ENCODE peak calls at places on chromosome 22, in ten cellular contexts. One of them, this sample, is unnamed.

GRCh38 chr22:41362615-41363014 is 19.1 kb upstream of the TEF start:
- DNase-seq in stimulated activated CD4-positive, alpha-beta T cell treated with anti-CD3 and anti-CD28 coated beads, TNF-alpha, amount 100 ng/mL, for 24 hours: no peak
- DNase-seq in T follicular helper cell: no peak
- DNase-seq in endodermal cell: no peak
- DNase-seq in HAP-1: no peak
- DNase-seq in HS-5: no peak
- DNase-seq in neuronal stem cell: no peak
- DNase-seq in thoracic aorta: no peak
- DNase-seq in foreskin fibroblast: no peak
- DNase-seq in anterior cingulate cortex: no peak
- DNase-seq in this sample: no peak

GRCh38 chr22:42820075-42820763 is 36.9 kb downstream of the ARFGAP3 start:
- DNase-seq in stimulated activated CD4-positive, alpha-beta T cell treated with anti-CD3 and anti-CD28 coated beads, TNF-alpha, amount 100 ng/mL, for 24 hours: no peak
- DNase-seq in T follicular helper cell: no peak
- DNase-seq in endodermal cell: no peak
- DNase-seq in HAP-1: peak; percentile 62
- DNase-seq in HS-5: peak; percentile 61
- DNase-seq in neuronal stem cell: no peak
- DNase-seq in thoracic aorta: no peak
- DNase-seq in foreskin fibroblast: peak; percentile 74
- DNase-seq in anterior cingulate cortex: no peak
- DNase-seq in this sample: peak; percentile 26

GRCh38 chr22:19821523-19822300 is 33.0 kb downstream of the GNB1L start:
- DNase-seq in stimulated activated CD4-positive, alpha-beta T cell treated with anti-CD3 and anti-CD28 coated beads, TNF-alpha, amount 100 ng/mL, for 24 hours: no peak
- DNase-seq in T follicular helper cell: no peak
- DNase-seq in endodermal cell: peak; percentile 29
- DNase-seq in HAP-1: no peak
- DNase-seq in HS-5: no peak
- DNase-seq in neuronal stem cell: no peak
- DNase-seq in thoracic aorta: no peak
- DNase-seq in foreskin fibroblast: no peak
- DNase-seq in anterior cingulate cortex: no peak
- DNase-seq in this sample: no peak

GRCh38 chr22:44936201-44936600 is 73.6 kb downstream of the PHF21B start:
- DNase-seq in stimulated activated CD4-positive, alpha-beta T cell treated with anti-CD3 and anti-CD28 coated beads, TNF-alpha, amount 100 ng/mL, for 24 hours: no peak
- DNase-seq in T follicular helper cell: no peak
- DNase-seq in endodermal cell: no peak
- DNase-seq in HAP-1: no peak
- DNase-seq in HS-5: no peak
- DNase-seq in neuronal stem cell: no peak
- DNase-seq in thoracic aorta: no peak
- DNase-seq in foreskin fibroblast: no peak
- DNase-seq in anterior cingulate cortex: no peak
- DNase-seq in this sample: no peak

GRCh38 chr22:20946080-20946986 is 20.7 kb upstream of the AIFM3 start:
- DNase-seq in stimulated activated CD4-positive, alpha-beta T cell treated with anti-CD3 and anti-CD28 coated beads, TNF-alpha, amount 100 ng/mL, for 24 hours: no peak
- DNase-seq in T follicular helper cell: no peak
- DNase-seq in endodermal cell: no peak
- DNase-seq in HAP-1: no peak
- DNase-seq in HS-5: no peak
- DNase-seq in neuronal stem cell: no peak
- DNase-seq in thoracic aorta: no peak
- DNase-seq in foreskin fibroblast: no peak
- DNase-seq in anterior cingulate cortex: no peak
- DNase-seq in this sample: no peak

GRCh38 chr22:29105468-29105867 is 32.6 kb downstream of the KREMEN1 start:
- DNase-seq in stimulated activated CD4-positive, alpha-beta T cell treated with anti-CD3 and anti-CD28 coated beads, TNF-alpha, amount 100 ng/mL, for 24 hours: no peak
- DNase-seq in T follicular helper cell: no peak
- DNase-seq in endodermal cell: no peak
- DNase-seq in HAP-1: no peak
- DNase-seq in HS-5: no peak
- DNase-seq in neuronal stem cell: no peak
- DNase-seq in thoracic aorta: no peak
- DNase-seq in foreskin fibroblast: no peak
- DNase-seq in anterior cingulate cortex: no peak
- DNase-seq in this sample: no peak

GRCh38 chr22:26213826-26214225 is 44.6 kb downstream of the SEZ6L start:
- DNase-seq in stimulated activated CD4-positive, alpha-beta T cell treated with anti-CD3 and anti-CD28 coated beads, TNF-alpha, amount 100 ng/mL, for 24 hours: no peak
- DNase-seq in T follicular helper cell: no peak
- DNase-seq in endodermal cell: no peak
- DNase-seq in HAP-1: no peak
- DNase-seq in HS-5: no peak
- DNase-seq in neuronal stem cell: no peak
- DNase-seq in thoracic aorta: no peak
- DNase-seq in foreskin fibroblast: no peak
- DNase-seq in anterior cingulate cortex: no peak
- DNase-seq in this sample: no peak

GRCh38 chr22:42284643-42285181 is 14.3 kb upstream of the TCF20 start:
- DNase-seq in stimulated activated CD4-positive, alpha-beta T cell treated with anti-CD3 and anti-CD28 coated beads, TNF-alpha, amount 100 ng/mL, for 24 hours: no peak
- DNase-seq in T follicular helper cell: no peak
- DNase-seq in endodermal cell: no peak
- DNase-seq in HAP-1: no peak
- DNase-seq in HS-5: no peak
- DNase-seq in neuronal stem cell: no peak
- DNase-seq in thoracic aorta: no peak
- DNase-seq in foreskin fibroblast: no peak
- DNase-seq in anterior cingulate cortex: no peak
- DNase-seq in this sample: no peak

GRCh38 chr22:37681556-37682049 is 4.5 kb upstream of the NOL12 start:
- DNase-seq in stimulated activated CD4-positive, alpha-beta T cell treated with anti-CD3 and anti-CD28 coated beads, TNF-alpha, amount 100 ng/mL, for 24 hours: peak; percentile 77
- DNase-seq in T follicular helper cell: peak; percentile 59
- DNase-seq in endodermal cell: peak; percentile 92
- DNase-seq in HAP-1: peak; percentile 72
- DNase-seq in HS-5: peak; percentile 60
- DNase-seq in neuronal stem cell: peak; percentile 63
- DNase-seq in thoracic aorta: no peak
- DNase-seq in foreskin fibroblast: peak; percentile 71
- DNase-seq in anterior cingulate cortex: peak; percentile 20
- DNase-seq in this sample: peak; percentile 34

GRCh38 chr22:26570126-26570525 is 19.8 kb downstream of the TPST2 start:
- DNase-seq in stimulated activated CD4-positive, alpha-beta T cell treated with anti-CD3 and anti-CD28 coated beads, TNF-alpha, amount 100 ng/mL, for 24 hours: no peak
- DNase-seq in T follicular helper cell: no peak
- DNase-seq in endodermal cell: no peak
- DNase-seq in HAP-1: no peak
- DNase-seq in HS-5: no peak
- DNase-seq in neuronal stem cell: no peak
- DNase-seq in thoracic aorta: no peak
- DNase-seq in foreskin fibroblast: no peak
- DNase-seq in anterior cingulate cortex: no peak
- DNase-seq in this sample: no peak

GRCh38 chr22:20561882-20562281 is 54.5 kb downstream of the MED15 start:
- DNase-seq in stimulated activated CD4-positive, alpha-beta T cell treated with anti-CD3 and anti-CD28 coated beads, TNF-alpha, amount 100 ng/mL, for 24 hours: no peak
- DNase-seq in T follicular helper cell: no peak
- DNase-seq in endodermal cell: no peak
- DNase-seq in HAP-1: no peak
- DNase-seq in HS-5: no peak
- DNase-seq in neuronal stem cell: no peak
- DNase-seq in thoracic aorta: no peak
- DNase-seq in foreskin fibroblast: no peak
- DNase-seq in anterior cingulate cortex: no peak
- DNase-seq in this sample: no peak

GRCh38 chr22:24772493-24773220 is 1.9 kb downstream of the PIWIL3 start:
- DNase-seq in stimulated activated CD4-positive, alpha-beta T cell treated with anti-CD3 and anti-CD28 coated beads, TNF-alpha, amount 100 ng/mL, for 24 hours: no peak
- DNase-seq in T follicular helper cell: no peak
- DNase-seq in endodermal cell: peak; percentile 87
- DNase-seq in HAP-1: peak; percentile 67
- DNase-seq in HS-5: peak; percentile 19
- DNase-seq in neuronal stem cell: peak; percentile 30
- DNase-seq in thoracic aorta: no peak
- DNase-seq in foreskin fibroblast: peak; percentile 29
- DNase-seq in anterior cingulate cortex: no peak
- DNase-seq in this sample: no peak

GRCh38 chr22:23115369-23115768 is 26.4 kb downstream of the RSPH14 start:
- DNase-seq in stimulated activated CD4-positive, alpha-beta T cell treated with anti-CD3 and anti-CD28 coated beads, TNF-alpha, amount 100 ng/mL, for 24 hours: no peak
- DNase-seq in T follicular helper cell: no peak
- DNase-seq in endodermal cell: no peak
- DNase-seq in HAP-1: no peak
- DNase-seq in HS-5: no peak
- DNase-seq in neuronal stem cell: no peak
- DNase-seq in thoracic aorta: no peak
- DNase-seq in foreskin fibroblast: no peak
- DNase-seq in anterior cingulate cortex: no peak
- DNase-seq in this sample: no peak

GRCh38 chr22:50310949-50311444 is 3.6 kb upstream of the PLXNB2 start:
- DNase-seq in stimulated activated CD4-positive, alpha-beta T cell treated with anti-CD3 and anti-CD28 coated beads, TNF-alpha, amount 100 ng/mL, for 24 hours: no peak
- DNase-seq in T follicular helper cell: no peak
- DNase-seq in endodermal cell: peak; percentile 44
- DNase-seq in HAP-1: no peak
- DNase-seq in HS-5: no peak
- DNase-seq in neuronal stem cell: no peak
- DNase-seq in thoracic aorta: no peak
- DNase-seq in foreskin fibroblast: no peak
- DNase-seq in anterior cingulate cortex: no peak
- DNase-seq in this sample: no peak

GRCh38 chr22:45785458-45785857 is 113.8 kb downstream of the ATXN10 start:
- DNase-seq in stimulated activated CD4-positive, alpha-beta T cell treated with anti-CD3 and anti-CD28 coated beads, TNF-alpha, amount 100 ng/mL, for 24 hours: no peak
- DNase-seq in T follicular helper cell: no peak
- DNase-seq in endodermal cell: no peak
- DNase-seq in HAP-1: no peak
- DNase-seq in HS-5: no peak
- DNase-seq in neuronal stem cell: no peak
- DNase-seq in thoracic aorta: no peak
- DNase-seq in foreskin fibroblast: no peak
- DNase-seq in anterior cingulate cortex: no peak
- DNase-seq in this sample: no peak

GRCh38 chr22:24445481-24446290 is 18.3 kb downstream of the ADORA2A start:
- DNase-seq in stimulated activated CD4-positive, alpha-beta T cell treated with anti-CD3 and anti-CD28 coated beads, TNF-alpha, amount 100 ng/mL, for 24 hours: peak; percentile 30
- DNase-seq in T follicular helper cell: no peak
- DNase-seq in endodermal cell: peak; percentile 70
- DNase-seq in HAP-1: no peak
- DNase-seq in HS-5: no peak
- DNase-seq in neuronal stem cell: peak; percentile 46
- DNase-seq in thoracic aorta: no peak
- DNase-seq in foreskin fibroblast: no peak
- DNase-seq in anterior cingulate cortex: no peak
- DNase-seq in this sample: no peak

GRCh38 chr22:17587631-17588030 is 24.3 kb downstream of the SLC25A18 start:
- DNase-seq in stimulated activated CD4-positive, alpha-beta T cell treated with anti-CD3 and anti-CD28 coated beads, TNF-alpha, amount 100 ng/mL, for 24 hours: no peak
- DNase-seq in T follicular helper cell: no peak
- DNase-seq in endodermal cell: no peak
- DNase-seq in HAP-1: no peak
- DNase-seq in HS-5: no peak
- DNase-seq in neuronal stem cell: no peak
- DNase-seq in thoracic aorta: no peak
- DNase-seq in foreskin fibroblast: no peak
- DNase-seq in anterior cingulate cortex: no peak
- DNase-seq in this sample: no peak

GRCh38 chr22:19275919-19276600 is 15.5 kb downstream of the CLTCL1 start:
- DNase-seq in stimulated activated CD4-positive, alpha-beta T cell treated with anti-CD3 and anti-CD28 coated beads, TNF-alpha, amount 100 ng/mL, for 24 hours: no peak
- DNase-seq in T follicular helper cell: no peak
- DNase-seq in endodermal cell: no peak
- DNase-seq in HAP-1: no peak
- DNase-seq in HS-5: no peak
- DNase-seq in neuronal stem cell: no peak
- DNase-seq in thoracic aorta: no peak
- DNase-seq in foreskin fibroblast: no peak
- DNase-seq in anterior cingulate cortex: no peak
- DNase-seq in this sample: no peak

GRCh38 chr22:27624042-27624441 is 177.5 kb downstream of the MN1 start:
- DNase-seq in stimulated activated CD4-positive, alpha-beta T cell treated with anti-CD3 and anti-CD28 coated beads, TNF-alpha, amount 100 ng/mL, for 24 hours: no peak
- DNase-seq in T follicular helper cell: no peak
- DNase-seq in endodermal cell: no peak
- DNase-seq in HAP-1: no peak
- DNase-seq in HS-5: no peak
- DNase-seq in neuronal stem cell: no peak
- DNase-seq in thoracic aorta: no peak
- DNase-seq in foreskin fibroblast: no peak
- DNase-seq in anterior cingulate cortex: no peak
- DNase-seq in this sample: no peak

GRCh38 chr22:19509923-19510322 is 14.3 kb downstream of the CLDN5 start:
- DNase-seq in stimulated activated CD4-positive, alpha-beta T cell treated with anti-CD3 and anti-CD28 coated beads, TNF-alpha, amount 100 ng/mL, for 24 hours: no peak
- DNase-seq in T follicular helper cell: no peak
- DNase-seq in endodermal cell: no peak
- DNase-seq in HAP-1: no peak
- DNase-seq in HS-5: no peak
- DNase-seq in neuronal stem cell: no peak
- DNase-seq in thoracic aorta: no peak
- DNase-seq in foreskin fibroblast: no peak
- DNase-seq in anterior cingulate cortex: no peak
- DNase-seq in this sample: no peak

GRCh38 chr22:31346733-31347250 is 646 bp upstream of the PATZ1 start:
- DNase-seq in stimulated activated CD4-positive, alpha-beta T cell treated with anti-CD3 and anti-CD28 coated beads, TNF-alpha, amount 100 ng/mL, for 24 hours: no peak
- DNase-seq in T follicular helper cell: no peak
- DNase-seq in endodermal cell: no peak
- DNase-seq in HAP-1: peak; percentile 15
- DNase-seq in HS-5: no peak
- DNase-seq in neuronal stem cell: peak; percentile 65
- DNase-seq in thoracic aorta: no peak
- DNase-seq in foreskin fibroblast: no peak
- DNase-seq in anterior cingulate cortex: no peak
- DNase-seq in this sample: no peak

GRCh38 chr22:35910013-35910860 is 118.4 kb downstream of the RBFOX2 start:
- DNase-seq in stimulated activated CD4-positive, alpha-beta T cell treated with anti-CD3 and anti-CD28 coated beads, TNF-alpha, amount 100 ng/mL, for 24 hours: no peak
- DNase-seq in T follicular helper cell: no peak
- DNase-seq in endodermal cell: no peak
- DNase-seq in HAP-1: peak; percentile 72
- DNase-seq in HS-5: no peak
- DNase-seq in neuronal stem cell: no peak
- DNase-seq in thoracic aorta: no peak
- DNase-seq in foreskin fibroblast: no peak
- DNase-seq in anterior cingulate cortex: no peak
- DNase-seq in this sample: no peak

GRCh38 chr22:28958611-28959010 is 75.2 kb downstream of the ZNRF3 start:
- DNase-seq in stimulated activated CD4-positive, alpha-beta T cell treated with anti-CD3 and anti-CD28 coated beads, TNF-alpha, amount 100 ng/mL, for 24 hours: no peak
- DNase-seq in T follicular helper cell: no peak
- DNase-seq in endodermal cell: no peak
- DNase-seq in HAP-1: no peak
- DNase-seq in HS-5: no peak
- DNase-seq in neuronal stem cell: no peak
- DNase-seq in thoracic aorta: no peak
- DNase-seq in foreskin fibroblast: peak; percentile 58
- DNase-seq in anterior cingulate cortex: no peak
- DNase-seq in this sample: no peak

GRCh38 chr22:38423512-38424503 is 31.2 kb downstream of the KCNJ4 start:
- DNase-seq in stimulated activated CD4-positive, alpha-beta T cell treated with anti-CD3 and anti-CD28 coated beads, TNF-alpha, amount 100 ng/mL, for 24 hours: no peak
- DNase-seq in T follicular helper cell: no peak
- DNase-seq in endodermal cell: no peak
- DNase-seq in HAP-1: no peak
- DNase-seq in HS-5: no peak
- DNase-seq in neuronal stem cell: no peak
- DNase-seq in thoracic aorta: no peak
- DNase-seq in foreskin fibroblast: no peak
- DNase-seq in anterior cingulate cortex: no peak
- DNase-seq in this sample: no peak

This sample was measured in skeletal muscle cell.